ENCODE peak calls at places on chromosomes 16 and 17, in six cellular contexts. One of them, this sample, is unnamed.

GRCh38 chr17:77269696-77270681 is 129.2 kb downstream of the SEC14L1 start:
- DNase-seq in mesenchymal stem cell: no peak
- DNase-seq in IMR-90: no peak
- DNase-seq in H9: no peak
- DNase-seq in trophoblast cell: peak
- DNase-seq in H1: no peak
- DNase-seq in this sample: no peak

GRCh38 chr16:14056970-14057369 is 14.1 kb upstream of the MRTFB start:
- DNase-seq in trophoblast cell: no peak
- DNase-seq in H1: no peak
- DNase-seq in IMR-90: no peak
- DNase-seq in H9: no peak
- DNase-seq in mesenchymal stem cell: no peak
- DNase-seq in this sample: no peak

GRCh38 chr17:50558955-50559614 is 1.4 kb upstream of the CACNA1G start:
- DNase-seq in IMR-90: no peak
- DNase-seq in H9: peak
- DNase-seq in mesenchymal stem cell: no peak
- DNase-seq in trophoblast cell: no peak
- DNase-seq in H1: no peak
- DNase-seq in this sample: no peak

GRCh38 chr17:51365090-51365489 is 104.7 kb downstream of the UTP18 start:
- DNase-seq in IMR-90: no peak
- DNase-seq in trophoblast cell: no peak
- DNase-seq in H1: no peak
- DNase-seq in H9: no peak
- DNase-seq in mesenchymal stem cell: no peak
- DNase-seq in this sample: no peak

GRCh38 chr17:57597531-57598453 is 147.3 kb downstream of the CCDC182 start:
- DNase-seq in H1: peak
- DNase-seq in IMR-90: peak
- DNase-seq in H9: peak
- DNase-seq in mesenchymal stem cell: peak
- DNase-seq in trophoblast cell: peak
- DNase-seq in this sample: peak

GRCh38 chr16:50152386-50152806 is 710 bp upstream of the TENT4B start:
- DNase-seq in H9: no peak
- DNase-seq in trophoblast cell: peak
- DNase-seq in mesenchymal stem cell: peak
- DNase-seq in IMR-90: no peak
- DNase-seq in H1: peak
- DNase-seq in this sample: no peak

GRCh38 chr17:63040816-63041215 is 74.8 kb downstream of the TANC2 start:
- DNase-seq in H9: no peak
- DNase-seq in H1: no peak
- DNase-seq in IMR-90: no peak
- DNase-seq in mesenchymal stem cell: no peak
- DNase-seq in trophoblast cell: no peak
- DNase-seq in this sample: no peak

GRCh38 chr17:32529604-32530003 is 42.8 kb downstream of the CDK5R1 start:
- DNase-seq in trophoblast cell: no peak
- DNase-seq in H9: no peak
- DNase-seq in mesenchymal stem cell: no peak
- DNase-seq in IMR-90: no peak
- DNase-seq in H1: no peak
- DNase-seq in this sample: no peak

GRCh38 chr17:76586741-76587487 is 1.3 kb upstream of the ST6GALNAC2 start:
- DNase-seq in IMR-90: no peak
- DNase-seq in H1: no peak
- DNase-seq in trophoblast cell: peak
- DNase-seq in mesenchymal stem cell: no peak
- DNase-seq in H9: no peak
- DNase-seq in this sample: no peak

GRCh38 chr17:13825526-13826040 is 223.9 kb upstream of the HS3ST3A1 start:
- DNase-seq in H9: no peak
- DNase-seq in trophoblast cell: no peak
- DNase-seq in H1: no peak
- DNase-seq in mesenchymal stem cell: no peak
- DNase-seq in IMR-90: no peak
- DNase-seq in this sample: no peak

GRCh38 chr16:85157813-85158701 is 45.8 kb upstream of the CIBAR2 start:
- DNase-seq in trophoblast cell: no peak
- DNase-seq in mesenchymal stem cell: peak
- DNase-seq in IMR-90: no peak
- DNase-seq in H1: peak
- DNase-seq in H9: peak
- DNase-seq in this sample: peak

GRCh38 chr16:54651851-54652770 is 278.6 kb upstream of the IRX5 start:
- DNase-seq in H9: no peak
- DNase-seq in mesenchymal stem cell: no peak
- DNase-seq in IMR-90: no peak
- DNase-seq in trophoblast cell: peak
- DNase-seq in H1: no peak
- DNase-seq in this sample: no peak

GRCh38 chr16:22933173-22933572 is 119.2 kb downstream of the HS3ST2 start:
- DNase-seq in trophoblast cell: no peak
- DNase-seq in IMR-90: no peak
- DNase-seq in mesenchymal stem cell: no peak
- DNase-seq in H9: no peak
- DNase-seq in H1: no peak
- DNase-seq in this sample: no peak

GRCh38 chr17:20967776-20968175 is 75.0 kb downstream of the USP22 start:
- DNase-seq in trophoblast cell: no peak
- DNase-seq in H1: no peak
- DNase-seq in H9: no peak
- DNase-seq in mesenchymal stem cell: no peak
- DNase-seq in IMR-90: peak
- DNase-seq in this sample: no peak

GRCh38 chr16:4911831-4912422 is 25.0 kb downstream of the PPL start:
- DNase-seq in mesenchymal stem cell: no peak
- DNase-seq in H1: no peak
- DNase-seq in IMR-90: peak
- DNase-seq in H9: no peak
- DNase-seq in trophoblast cell: peak
- DNase-seq in this sample: no peak

GRCh38 chr16:10612649-10613179 is 32.3 kb upstream of the EMP2 start:
- DNase-seq in H9: no peak
- DNase-seq in H1: no peak
- DNase-seq in IMR-90: no peak
- DNase-seq in mesenchymal stem cell: no peak
- DNase-seq in trophoblast cell: no peak
- DNase-seq in this sample: no peak

GRCh38 chr16:23027386-23027785 is 121.9 kb downstream of the USP31 start:
- DNase-seq in H1: no peak
- DNase-seq in trophoblast cell: no peak
- DNase-seq in mesenchymal stem cell: no peak
- DNase-seq in IMR-90: no peak
- DNase-seq in H9: no peak
- DNase-seq in this sample: no peak

DNA sequence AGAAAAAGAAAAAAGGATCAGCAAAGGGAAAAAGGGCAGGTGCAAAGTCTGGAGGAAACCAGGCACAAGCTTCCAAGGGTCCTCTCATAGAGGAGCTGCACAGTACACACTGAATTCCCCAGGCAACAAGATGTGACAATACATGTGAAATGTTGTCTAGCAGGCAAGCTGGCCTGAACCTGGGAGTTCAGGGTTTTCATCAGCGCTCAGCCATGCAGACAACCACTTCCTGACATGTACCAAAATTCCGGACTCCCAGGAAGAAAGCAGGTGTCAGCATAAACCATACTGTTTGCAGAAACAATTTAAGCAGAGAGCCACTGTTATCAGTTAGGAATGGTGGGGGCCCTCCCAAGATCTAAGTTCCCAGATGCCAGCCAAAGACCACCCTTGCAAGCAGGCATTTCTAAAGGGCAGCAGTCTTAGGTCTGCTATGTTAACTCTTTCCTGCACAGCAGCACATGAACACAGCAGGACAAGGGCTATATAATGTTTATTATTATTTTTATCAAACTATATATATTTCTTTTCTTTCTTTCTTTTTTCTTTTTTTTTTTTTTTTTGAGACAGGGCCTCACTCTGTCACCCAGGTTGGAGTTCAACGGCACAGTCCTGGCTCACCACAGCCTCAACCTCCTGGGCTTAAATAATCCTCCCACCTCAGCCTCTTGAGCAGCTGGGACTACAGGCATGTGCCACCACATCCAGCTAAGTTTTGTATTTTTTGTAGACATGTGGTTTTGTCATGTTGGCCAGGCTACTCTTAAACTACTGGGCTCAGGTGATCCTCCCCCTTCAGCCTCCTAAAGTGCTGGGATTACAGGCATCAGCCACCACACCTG is 10.1 kb downstream of the TK2 start:
- DNase-seq in H9: no peak
- DNase-seq in trophoblast cell: peak
- DNase-seq in H1: no peak
- DNase-seq in mesenchymal stem cell: no peak
- DNase-seq in IMR-90: no peak
- DNase-seq in this sample: no peak
- H2AFZ ChIP-seq in H9: no peak
- H2AFZ ChIP-seq in trophoblast cell: no peak
- H2AFZ ChIP-seq in H1: no peak
- H2AFZ ChIP-seq in mesenchymal stem cell: no peak
- H2AFZ ChIP-seq in IMR-90: no peak
- H2AFZ ChIP-seq in this sample: no peak

GRCh38 chr17:7841309-7841621 is 7.2 kb downstream of the KDM6B start:
- DNase-seq in IMR-90: no peak
- DNase-seq in H1: no peak
- DNase-seq in mesenchymal stem cell: no peak
- DNase-seq in H9: no peak
- DNase-seq in trophoblast cell: peak
- DNase-seq in this sample: no peak

GRCh38 chr17:7842950-7843535 is 9.0 kb downstream of the KDM6B start:
- DNase-seq in mesenchymal stem cell: peak
- DNase-seq in IMR-90: peak
- DNase-seq in H1: no peak
- DNase-seq in H9: peak
- DNase-seq in trophoblast cell: peak
- DNase-seq in this sample: no peak

GRCh38 chr17:7840875-7841274 is 6.9 kb downstream of the KDM6B start:
- DNase-seq in IMR-90: no peak
- DNase-seq in H1: no peak
- DNase-seq in mesenchymal stem cell: no peak
- DNase-seq in trophoblast cell: no peak
- DNase-seq in H9: no peak
- DNase-seq in this sample: no peak

GRCh38 chr17:7842380-7842949 is 8.4 kb downstream of the KDM6B start:
- DNase-seq in IMR-90: peak
- DNase-seq in H9: no peak
- DNase-seq in H1: no peak
- DNase-seq in trophoblast cell: peak
- DNase-seq in mesenchymal stem cell: peak
- DNase-seq in this sample: no peak

DNA sequence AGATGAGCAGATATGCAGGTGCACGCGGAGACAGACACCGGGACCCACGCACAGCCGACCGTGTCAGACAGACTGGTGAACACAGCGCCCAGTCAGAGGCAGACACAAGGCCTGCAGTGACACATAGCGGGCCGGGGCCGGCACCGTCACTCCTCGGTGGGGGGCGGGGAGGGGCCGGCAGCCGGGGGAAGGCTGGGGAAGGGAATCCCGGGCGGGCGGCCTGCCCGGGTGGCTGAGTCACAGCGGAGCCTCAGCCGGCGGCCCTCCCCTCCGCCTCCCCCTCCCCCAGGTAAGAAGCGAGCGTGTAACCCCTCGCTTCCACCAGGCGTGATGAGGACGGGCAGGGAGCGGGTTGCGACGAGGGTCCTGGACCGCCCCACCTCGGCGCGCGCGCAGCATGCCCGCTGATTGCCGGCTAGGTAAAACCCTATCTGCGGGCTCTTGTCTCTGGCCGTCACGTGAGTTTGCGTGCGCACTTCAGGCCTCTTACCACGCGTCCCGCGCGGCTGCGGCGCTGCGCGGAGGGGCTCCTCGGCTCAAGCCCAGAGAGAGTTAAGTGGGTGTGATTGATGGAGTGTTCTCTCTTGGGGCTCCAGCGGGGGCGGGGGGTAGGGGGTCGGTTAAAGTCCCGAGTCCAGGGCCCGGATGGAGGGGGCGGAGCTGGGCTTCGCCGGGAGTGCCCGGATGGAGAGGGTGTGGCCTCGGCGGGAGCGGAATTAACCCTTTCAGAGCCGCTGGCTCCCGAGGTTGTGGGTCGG is 7.8 kb downstream of the KDM6B start:
- DNase-seq in IMR-90: peak
- DNase-seq in H9: peak
- DNase-seq in trophoblast cell: peak
- DNase-seq in H1: no peak
- DNase-seq in mesenchymal stem cell: peak
- DNase-seq in this sample: peak
- H2BK120ac ChIP-seq in IMR-90: peak
- H2BK120ac ChIP-seq in H9: no peak
- H2BK120ac ChIP-seq in trophoblast cell: peak
- H2BK120ac ChIP-seq in H1: no peak
- H2BK120ac ChIP-seq in mesenchymal stem cell: peak
- H2BK120ac ChIP-seq in this sample: no peak

DNA sequence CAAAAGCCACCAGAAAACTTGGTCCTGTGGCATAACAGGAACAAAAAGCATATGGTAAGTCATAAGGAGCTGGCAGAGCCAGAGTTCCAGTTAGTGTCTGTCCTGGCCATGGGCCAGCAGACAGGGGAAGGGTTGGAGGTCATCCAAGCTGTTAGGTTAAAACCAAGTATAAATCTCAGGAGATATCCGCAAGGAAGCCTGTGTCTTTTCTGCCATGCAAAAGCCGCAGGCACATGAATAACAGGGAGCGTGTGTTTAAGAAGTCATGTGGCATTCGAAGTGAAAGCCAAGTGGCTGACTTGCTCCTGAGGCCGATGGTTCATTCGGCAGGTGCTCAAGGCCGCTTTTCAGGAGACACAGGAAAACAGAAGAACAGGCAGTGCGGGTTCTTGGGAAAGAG is 20.4 kb upstream of the PRKAR1A start:
- DNase-seq in mesenchymal stem cell: no peak
- DNase-seq in H1: no peak
- DNase-seq in H9: no peak
- DNase-seq in trophoblast cell: no peak
- DNase-seq in IMR-90: no peak
- DNase-seq in this sample: no peak
- H2AFZ ChIP-seq in mesenchymal stem cell: no peak
- H2AFZ ChIP-seq in H1: peak
- H2AFZ ChIP-seq in H9: no peak
- H2AFZ ChIP-seq in trophoblast cell: no peak
- H2AFZ ChIP-seq in IMR-90: no peak
- H2AFZ ChIP-seq in this sample: peak

GRCh38 chr17:44095388-44095646 is 24.8 kb downstream of the G6PC3 start:
- DNase-seq in trophoblast cell: no peak
- DNase-seq in H1: no peak
- DNase-seq in H9: no peak
- DNase-seq in mesenchymal stem cell: no peak
- DNase-seq in IMR-90: no peak
- DNase-seq in this sample: no peak

GRCh38 chr17:44095647-44096496 is 25.3 kb downstream of the G6PC3 start:
- DNase-seq in IMR-90: peak
- DNase-seq in H9: peak
- DNase-seq in H1: peak
- DNase-seq in trophoblast cell: no peak
- DNase-seq in mesenchymal stem cell: peak
- DNase-seq in this sample: peak

GRCh38 chr17:44097110-44097810 is 26.2 kb downstream of the HDAC5 start:
- DNase-seq in IMR-90: peak
- DNase-seq in mesenchymal stem cell: peak
- DNase-seq in H9: no peak
- DNase-seq in trophoblast cell: peak
- DNase-seq in H1: no peak
- DNase-seq in this sample: no peak

GRCh38 chr17:44093231-44093900 is 22.8 kb downstream of the G6PC3 start:
- DNase-seq in H9: no peak
- DNase-seq in trophoblast cell: no peak
- DNase-seq in H1: no peak
- DNase-seq in mesenchymal stem cell: no peak
- DNase-seq in IMR-90: no peak
- DNase-seq in this sample: no peak

GRCh38 chr17:44094701-44095387 is 24.3 kb downstream of the G6PC3 start:
- DNase-seq in mesenchymal stem cell: peak
- DNase-seq in trophoblast cell: no peak
- DNase-seq in IMR-90: no peak
- DNase-seq in H9: no peak
- DNase-seq in H1: no peak
- DNase-seq in this sample: no peak
- H2BK120ac ChIP-seq in mesenchymal stem cell: peak
- H2BK120ac ChIP-seq in trophoblast cell: peak
- H2BK120ac ChIP-seq in IMR-90: peak
- H2BK120ac ChIP-seq in H9: no peak
- H2BK120ac ChIP-seq in H1: peak
- H2BK120ac ChIP-seq in this sample: no peak